ENCODE peak calls at places on chromosomes 11 and 22, in eight cellular contexts. X is activated T-helper 1 cell treated with anti-CD3 and anti-CD28 coated beads, Interleukin-2, amount 50 U/mL, for 16 hours; D is cardiac fibroblast; O is Kasumi-1; B is AG09319; U is effector memory CD8-positive, alpha-beta T cell; J is midbrain; Q is activated gamma-delta T cell treated with anti-CD3 and anti-CD28 coated beads, Interleukin-2, amount 50 U/mL, for 16 hours. C is an unnamed sample.

GRCh38 chr11:133072366-133072765 is 459.9 kb downstream of the OPCML start:
- DNase-seq in X (no peak), J (no peak), B (no peak), O (no peak), D (no peak), Q (no peak), U (no peak), C (no peak)

GRCh38 chr22:22848364-22848866 is 39.2 kb upstream of the IGLL5 start:
- DNase-seq in D (peak), J (peak), Q (peak), U (peak), B (peak), X (peak), O (peak), C (peak)

GRCh38 chr11:117070016-117070415 is 28.2 kb downstream of the SIK3 start:
- DNase-seq in Q (no peak), J (no peak), B (no peak), O (no peak), D (peak), U (no peak), X (no peak), C (no peak)

GRCh38 chr11:109864834-109865557 is 228.2 kb upstream of the ZC3H12C start:
- DNase-seq in D (peak), Q (no peak), X (no peak), O (no peak), J (no peak), U (no peak), B (no peak), C (no peak)

GRCh38 chr22:40385041-40385782 is 14.8 kb downstream of the SGSM3 start:
- DNase-seq in Q (no peak), B (no peak), X (no peak), O (peak), U (no peak), J (no peak), D (peak), C (peak)

GRCh38 chr22:30943368-30943767 is 25.2 kb downstream of the MORC2 start:
- DNase-seq in X (no peak), Q (peak), U (peak), D (no peak), O (peak), J (no peak), B (no peak), C (no peak)

GRCh38 chr11:119888119-119888518 is 159.1 kb upstream of the NECTIN1 start:
- DNase-seq in Q (no peak), B (no peak), X (no peak), D (no peak), J (no peak), O (no peak), U (no peak), C (no peak)

GRCh38 chr11:19242184-19242932 is 1.6 kb upstream of the E2F8 start:
- DNase-seq in Q (no peak), O (no peak), X (no peak), D (no peak), B (no peak), U (no peak), J (no peak), C (no peak)

GRCh38 chr11:130103296-130103814 is 33.7 kb downstream of the APLP2 start:
- DNase-seq in X (no peak), D (peak), U (no peak), B (peak), J (peak), Q (no peak), O (no peak), C (no peak)